ENCODE peak calls at places on chromosome 6, in seven cellular contexts. N is GM12878, T is K562, Y is HepG2, R is H1, U is SK-N-SH, W is HCT116. P is an unnamed sample.

GRCh38 chr6:95601133-95601532 is 23.8 kb downstream of the MANEA start:
- DNase-seq in N (no peak), T (no peak), Y (no peak), R (no peak), U (peak), W (no peak), P (no peak)

GRCh38 chr6:22343864-22344263 is 47.0 kb upstream of the PRL start:
- DNase-seq in N (no peak), T (no peak), Y (no peak), R (no peak), U (no peak), W (no peak), P (no peak)

GRCh38 chr6:109964949-109965348 is 13.2 kb upstream of the GPR6 start:
- DNase-seq in N (no peak), T (no peak), Y (no peak), R (no peak), U (no peak), W (no peak), P (no peak)

GRCh38 chr6:55898342-55898741 is 23.0 kb upstream of the BMP5 start:
- DNase-seq in N (no peak), T (no peak), Y (no peak), R (no peak), U (no peak), W (no peak), P (no peak)

GRCh38 chr6:43465978-43466377 is 10.6 kb upstream of the DLK2 start:
- DNase-seq in N (no peak), T (no peak), Y (no peak), R (no peak), U (no peak), W (no peak), P (no peak)

GRCh38 chr6:6890400-6890858 is 217.3 kb upstream of the RREB1 start:
- DNase-seq in N (no peak), T (peak), Y (no peak), R (no peak), U (peak), W (no peak), P (no peak)

GRCh38 chr6:151765444-151765886 is 42.0 kb upstream of the ESR1 start:
- DNase-seq in N (no peak), T (peak), Y (peak), R (no peak), U (peak), W (peak), P (peak)

GRCh38 chr6:51467231-51467952 is 620.0 kb downstream of the PKHD1 start:
- DNase-seq in N (no peak), T (no peak), Y (no peak), R (no peak), U (no peak), W (no peak), P (no peak)

GRCh38 chr6:37938909-37939308 is 119.4 kb downstream of the ZFAND3 start:
- DNase-seq in N (no peak), T (no peak), Y (no peak), R (no peak), U (no peak), W (no peak), P (no peak)

GRCh38 chr6:159929819-159930218 is 39.0 kb downstream of the MAS1 start:
- DNase-seq in N (peak), T (no peak), Y (no peak), R (no peak), U (no peak), W (no peak), P (no peak)

GRCh38 chr6:111625511-111626331 is 20.0 kb upstream of the TRAF3IP2 start:
- DNase-seq in N (no peak), T (no peak), Y (no peak), R (no peak), U (peak), W (no peak), P (no peak)

GRCh38 chr6:32369678-32370077 is 2.0 kb downstream of the TSBP1 start:
- DNase-seq in N (no peak), T (no peak), Y (no peak), R (no peak), U (no peak), W (peak), P (no peak)

GRCh38 chr6:132712366-132712765 is 1.5 kb downstream of the VNN1 start:
- DNase-seq in N (no peak), T (no peak), Y (no peak), R (no peak), U (no peak), W (no peak), P (no peak)

GRCh38 chr6:81788748-81789147 is 36.3 kb upstream of the TENT5A start:
- DNase-seq in N (no peak), T (no peak), Y (peak), R (no peak), U (no peak), W (no peak), P (no peak)

GRCh38 chr6:144064831-144065668 is 30.3 kb downstream of the SF3B5 start:
- DNase-seq in N (peak), T (no peak), Y (no peak), R (no peak), U (no peak), W (no peak), P (no peak)

GRCh38 chr6:31063906-31064435 is 48.4 kb downstream of the C6orf15 start:
- DNase-seq in N (no peak), T (no peak), Y (no peak), R (no peak), U (no peak), W (no peak), P (no peak)

GRCh38 chr6:134347916-134348805 is 30.2 kb upstream of the SGK1 start:
- DNase-seq in N (no peak), T (no peak), Y (no peak), R (no peak), U (no peak), W (no peak), P (no peak)

GRCh38 chr6:15798856-15799255 is 136.0 kb upstream of the DTNBP1 start:
- DNase-seq in N (no peak), T (no peak), Y (no peak), R (no peak), U (no peak), W (no peak), P (no peak)

GRCh38 chr6:94341173-94341572 is 921.8 kb upstream of the EPHA7 start:
- DNase-seq in N (no peak), T (no peak), Y (no peak), R (no peak), U (no peak), W (no peak), P (no peak)

GRCh38 chr6:4370066-4370465 is 234.7 kb upstream of the ECI2 start:
- DNase-seq in N (no peak), T (no peak), Y (no peak), R (no peak), U (no peak), W (peak), P (no peak)

GRCh38 chr6:122962196-122962595 is 33.8 kb upstream of the CLVS2 start:
- DNase-seq in N (no peak), T (no peak), Y (no peak), R (no peak), U (no peak), W (no peak), P (no peak)

GRCh38 chr6:121437861-121438651 is 2.6 kb downstream of the GJA1 start:
- DNase-seq in N (no peak), T (no peak), Y (no peak), R (no peak), U (no peak), W (no peak), P (no peak)

GRCh38 chr6:127328043-127328442 is 15.4 kb downstream of the ECHDC1 start:
- DNase-seq in N (no peak), T (no peak), Y (no peak), R (no peak), U (no peak), W (no peak), P (no peak)
- H3K9ac ChIP-seq in N (no peak), T (no peak), Y (no peak), R (no peak), U (no peak), W (no peak), P (no peak)

GRCh38 chr6:156175433-156175832 is 601.7 kb upstream of the ARID1B start:
- DNase-seq in N (no peak), T (no peak), Y (no peak), R (no peak), U (no peak), W (no peak), P (no peak)
- H3K27ac ChIP-seq in N (no peak), T (no peak), Y (no peak), R (no peak), U (no peak), W (no peak), P (no peak)

GRCh38 chr6:117482240-117483003 is at the start of gene DCBLD1:
- DNase-seq in N (no peak), T (peak), Y (peak), R (no peak), U (peak), W (peak), P (no peak)
- TF ChIP-seq POLR2AphosphoS5 in N (no peak), T (no peak), Y (peak), R (peak), U (peak), W (peak), P (peak)

GRCh38 chr6:41596096-41596685 is 42.1 kb upstream of the MDFI start:
- DNase-seq in N (no peak), T (no peak), Y (no peak), R (no peak), U (no peak), W (no peak), P (no peak)

GRCh38 chr6:41599015-41599835 is 39.0 kb upstream of the MDFI start:
- DNase-seq in N (no peak), T (no peak), Y (no peak), R (no peak), U (no peak), W (no peak), P (no peak)

GRCh38 chr6:41598670-41599014 is 39.6 kb upstream of the MDFI start:
- DNase-seq in N (no peak), T (no peak), Y (no peak), R (no peak), U (no peak), W (no peak), P (no peak)

GRCh38 chr6:41596807-41597206 is 41.5 kb upstream of the MDFI start:
- DNase-seq in N (no peak), T (no peak), Y (no peak), R (no peak), U (no peak), W (no peak), P (no peak)

DNA sequence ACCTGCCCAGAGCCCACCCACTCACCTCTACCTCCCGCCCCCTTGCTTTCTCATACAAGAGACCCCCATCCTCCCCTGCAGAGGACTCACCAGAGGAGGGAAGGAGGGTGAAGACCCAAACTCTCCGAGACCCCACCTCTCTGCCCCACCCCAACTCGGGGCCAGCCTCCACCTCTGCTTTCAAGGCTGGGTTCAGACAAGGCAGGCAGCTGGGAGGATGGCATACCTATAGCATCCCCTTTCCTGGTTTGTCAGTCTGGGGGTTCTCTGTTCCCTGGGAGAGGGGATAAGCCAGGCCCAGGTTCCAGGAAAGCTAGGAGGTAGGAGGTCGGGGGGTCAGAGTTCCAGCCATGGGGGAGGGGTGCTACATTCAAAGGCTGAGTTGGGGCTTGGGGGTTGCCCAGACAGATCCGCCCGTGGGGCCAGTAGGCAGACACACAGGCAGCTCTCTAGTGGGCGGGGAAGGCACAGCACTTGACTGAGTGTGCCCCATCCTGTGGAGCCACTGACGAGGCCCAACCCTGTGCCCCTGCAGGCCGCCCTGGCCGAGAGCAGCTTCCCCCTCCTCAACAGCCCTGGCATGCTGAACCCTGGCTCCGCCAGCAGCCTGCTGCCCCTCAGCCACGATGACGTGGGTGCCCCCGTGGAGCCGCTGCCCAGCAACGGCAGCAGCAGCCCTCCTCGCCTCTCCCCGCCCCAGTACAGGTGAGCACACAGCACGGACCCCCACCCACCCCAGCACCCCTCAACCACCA is 40.8 kb upstream of the MDFI start:
- DNase-seq in N (no peak), T (no peak), Y (no peak), R (no peak), U (no peak), W (no peak), P (no peak)
- H3K9ac ChIP-seq in N (no peak), T (no peak), Y (no peak), R (no peak), U (no peak), W (no peak), P (no peak)

P was measured in SK-N-MC.